ENCODE peak calls at places on chromosomes 12 and 14, in five cellular contexts. R, F, D, M and S are unnamed samples.

GRCh38 chr12:5379737-5380496 is 52.0 kb upstream of the NTF3 start:
- DNase-seq in M (no peak), F (no peak), D (no peak), R (no peak), S (no peak)

GRCh38 chr14:96634481-96634880 is 132.3 kb downstream of the PAPOLA start:
- DNase-seq in M (no peak), R (no peak), F (no peak), D (no peak), S (no peak)

GRCh38 chr14:106530423-106531107 is 1004.2 kb downstream of the TMEM121 start:
- DNase-seq in F (peak), R (no peak), D (no peak), M (peak), S (peak)

GRCh38 chr14:64997108-64997794 is 10.6 kb downstream of the FNTB start:
- DNase-seq in D (no peak), F (no peak), R (no peak), M (no peak), S (no peak)

GRCh38 chr12:108430245-108430644 is 84.8 kb upstream of the FICD start:
- DNase-seq in M (no peak), R (no peak), F (no peak), D (no peak), S (no peak)

GRCh38 chr14:50344116-50344775 is 32.1 kb downstream of the DMAC2L start:
- DNase-seq in F (no peak), M (peak), R (no peak), D (no peak), S (peak)

GRCh38 chr14:92625213-92625612 is 111.6 kb downstream of the RIN3 start:
- DNase-seq in M (no peak), D (no peak), R (no peak), F (peak), S (no peak)

GRCh38 chr12:30010071-30011052 is 226.6 kb upstream of the TMTC1 start:
- DNase-seq in M (no peak), R (no peak), F (no peak), D (no peak), S (no peak)

GRCh38 chr14:30283822-30284446 is 275.0 kb upstream of the G2E3 start:
- DNase-seq in R (no peak), D (no peak), M (peak), F (peak), S (no peak)

GRCh38 chr14:59688224-59689170 is 111.9 kb upstream of the CCDC175 start:
- DNase-seq in M (peak), R (no peak), D (peak), F (peak), S (peak)

GRCh38 chr12:51391047-51391837 is at the start of gene GALNT6:
- DNase-seq in F (no peak), M (peak), D (no peak), R (peak), S (peak)

GRCh38 chr12:123971770-123972447 is 722 bp downstream of the CCDC92 start:
- DNase-seq in F (peak), M (peak), R (peak), D (peak), S (no peak)

GRCh38 chr12:79707830-79708229 is 17.1 kb upstream of the PAWR start:
- DNase-seq in R (no peak), F (no peak), D (no peak), M (no peak), S (no peak)

GRCh38 chr14:68652433-68652690 is 140.5 kb downstream of the ZFP36L1 start:
- DNase-seq in M (no peak), F (no peak), R (no peak), D (no peak), S (no peak)

GRCh38 chr12:130973906-130974305 is 20.2 kb downstream of the ADGRD1 start:
- DNase-seq in D (no peak), M (no peak), R (no peak), F (no peak), S (no peak)

GRCh38 chr12:104359216-104359615 is 55.7 kb downstream of the EID3 start:
- DNase-seq in R (no peak), M (no peak), F (peak), D (no peak), S (no peak)

GRCh38 chr12:45232771-45233372 is 17.0 kb downstream of the ANO6 start:
- DNase-seq in F (peak), R (no peak), D (peak), M (peak), S (no peak)

GRCh38 chr12:42482820-42483533 is 106.6 kb downstream of the PRICKLE1 start:
- DNase-seq in R (peak), D (peak), M (peak), F (peak), S (peak)

GRCh38 chr12:58313091-58313855 is 371.9 kb downstream of the ATP23 start:
- DNase-seq in F (no peak), R (no peak), D (no peak), M (no peak), S (no peak)

GRCh38 chr14:89924224-89924623 is 30.3 kb downstream of the EFCAB11 start:
- DNase-seq in M (no peak), D (no peak), F (no peak), R (no peak), S (no peak)

GRCh38 chr12:101068402-101068801 is 141.6 kb downstream of the SLC5A8 start:
- DNase-seq in D (no peak), R (no peak), M (no peak), F (no peak), S (no peak)

GRCh38 chr14:76827696-76828301 is 1.6 kb downstream of the LRRC74A start:
- DNase-seq in R (peak), D (no peak), F (no peak), M (no peak), S (no peak)

GRCh38 chr14:105171004-105171673 is 2.6 kb upstream of the JAG2 start:
- DNase-seq in F (no peak), R (no peak), D (no peak), M (no peak), S (no peak)

GRCh38 chr12:5806376-5807089 is 138.5 kb downstream of the ANO2 start:
- DNase-seq in M (no peak), F (no peak), D (no peak), R (no peak), S (no peak)

GRCh38 chr14:68377459-68377858 is 415.4 kb downstream of the ZFP36L1 start:
- DNase-seq in M (no peak), R (peak), F (peak), D (peak), S (no peak)

GRCh38 chr12:95784286-95784685 is 6.3 kb downstream of the NTN4 start:
- DNase-seq in M (no peak), D (no peak), R (no peak), F (no peak), S (no peak)

GRCh38 chr14:61321385-61322010 is at the start of gene PRKCH:
- DNase-seq in F (peak), R (peak), D (no peak), M (peak), S (peak)

GRCh38 chr12:114213055-114213561 is 192.8 kb downstream of the TBX5 start:
- DNase-seq in F (peak), R (no peak), D (no peak), M (no peak), S (no peak)

GRCh38 chr14:85131523-85131922 is 398.4 kb upstream of the FLRT2 start:
- DNase-seq in F (no peak), D (no peak), R (no peak), M (no peak), S (no peak)

GRCh38 chr12:30278401-30278800 is 417.3 kb downstream of the IPO8 start:
- DNase-seq in F (no peak), M (no peak), R (no peak), D (no peak), S (no peak)

GRCh38 chr14:68864301-68864810 is 71.5 kb upstream of the ZFP36L1 start:
- DNase-seq in D (no peak), F (no peak), M (no peak), R (no peak), S (no peak)

GRCh38 chr14:67241416-67242362 is at the start of gene PALS1:
- DNase-seq in R (no peak), F (peak), M (peak), D (no peak), S (no peak)

GRCh38 chr12:117440384-117440783 is 79.0 kb upstream of the NOS1 start:
- DNase-seq in M (no peak), R (no peak), D (no peak), F (no peak), S (no peak)

GRCh38 chr14:92926931-92927330 is 4.0 kb downstream of the CHGA start:
- DNase-seq in F (no peak), M (no peak), R (no peak), D (no peak), S (no peak)

GRCh38 chr14:76810953-76811400 is 1.7 kb downstream of the ANGEL1 start:
- DNase-seq in M (peak), F (peak), R (no peak), D (no peak), S (peak)

GRCh38 chr12:47017041-47017713 is 62.2 kb upstream of the PCED1B start:
- DNase-seq in D (no peak), R (no peak), M (no peak), F (no peak), S (no peak)

GRCh38 chr14:101451166-101451565 is 110.1 kb upstream of the DIO3 start:
- DNase-seq in R (no peak), F (no peak), D (no peak), M (no peak), S (no peak)

DNA sequence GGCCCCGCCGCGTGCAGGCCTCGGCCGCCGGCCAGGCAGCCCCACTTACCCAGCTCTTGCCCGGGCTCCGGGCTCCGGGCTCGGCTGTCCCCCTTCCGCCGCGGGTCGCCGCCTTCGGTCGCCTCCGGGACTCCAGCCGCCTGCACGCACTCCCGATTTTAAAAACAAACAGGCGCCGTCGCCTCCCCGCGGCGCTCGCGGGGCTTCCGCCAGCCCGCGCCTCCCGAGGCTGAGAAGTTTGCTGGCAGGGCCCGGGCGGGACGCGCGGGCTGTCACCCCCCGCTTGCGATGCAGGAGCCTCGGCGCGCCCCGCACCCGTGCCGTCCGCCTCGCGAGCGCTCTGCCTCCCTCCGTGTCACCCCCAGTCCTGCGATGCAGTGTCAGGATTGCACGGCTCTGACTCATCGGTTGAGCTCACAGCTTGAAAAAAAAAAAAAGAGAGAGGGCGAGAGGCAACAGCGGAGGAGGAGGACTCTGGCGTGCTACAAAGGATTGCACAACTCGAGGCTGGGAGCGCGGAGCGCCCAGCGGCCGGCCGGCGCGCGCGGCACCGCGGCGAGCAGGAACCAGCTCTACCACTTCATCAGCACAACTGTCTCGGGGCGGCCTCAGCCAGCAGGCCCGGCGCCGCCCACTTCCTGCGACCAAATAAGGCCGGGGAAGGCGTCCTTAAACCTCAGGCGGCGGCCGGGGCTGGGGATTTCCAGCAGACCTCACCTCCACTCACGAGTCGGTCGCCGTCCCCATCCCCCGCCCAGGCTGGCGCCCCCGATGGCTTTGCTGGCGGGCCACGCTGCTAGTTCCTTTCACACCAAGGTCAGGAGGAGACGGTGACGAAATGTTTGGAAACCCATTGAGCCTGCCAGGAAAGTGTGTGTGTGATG is 45.8 kb upstream of the PNMA1 start:
- DNase-seq in D (peak), R (peak), F (peak), M (peak), S (peak)
- TF ChIP-seq CTCF in D (peak), R (no peak), F (no peak), M (no peak), S (no peak)

GRCh38 chr12:10030446-10030845 is at the start of gene CLEC9A:
- DNase-seq in D (no peak), M (no peak), R (no peak), F (no peak), S (no peak)
- TF ChIP-seq CTCF in D (no peak), M (no peak), R (no peak), F (no peak), S (no peak)

GRCh38 chr14:75566321-75566720 is 12.1 kb upstream of the FLVCR2 start:
- DNase-seq in F (no peak), M (peak), D (no peak), R (no peak), S (no peak)
- TF ChIP-seq CTCF in F (no peak), M (no peak), D (no peak), R (no peak), S (no peak)

GRCh38 chr12:7116916-7117315 is 7.9 kb upstream of the C1RL start:
- DNase-seq in M (no peak), R (no peak), D (no peak), F (no peak), S (no peak)
- TF ChIP-seq CTCF in M (no peak), R (no peak), D (no peak), F (no peak), S (no peak)